ENCODE peak calls at places on chromosomes 11 and 22, in six cellular contexts. L is GM12878, G is endothelial cell of umbilical vein, S is A549, P is K562, H is HepG2. B is an unnamed sample.

GRCh38 chr11:13008625-13009475 is at the start of gene RASSF10:
- DNase-seq in S (peak; percentile 96), P (no peak), H (no peak), L (no peak), G (peak; percentile 20), B (no peak)

GRCh38 chr11:83464181-83464580 is 178.0 kb upstream of the CCDC90B start:
- DNase-seq in P (no peak), G (no peak), S (no peak), H (no peak), L (no peak), B (no peak)

GRCh38 chr22:49243335-49243734 is 584.3 kb downstream of the BRD1 start:
- DNase-seq in S (no peak), P (no peak), L (no peak), G (no peak), H (no peak), B (no peak)

GRCh38 chr11:82892611-82893169 is 7.5 kb downstream of the PRCP start:
- DNase-seq in P (no peak), H (no peak), G (no peak), S (no peak), L (no peak), B (no peak)

GRCh38 chr22:50417544-50417943 is 57.3 kb downstream of the SBF1 start:
- DNase-seq in S (no peak), L (no peak), G (no peak), P (no peak), H (no peak), B (no peak)

GRCh38 chr11:12003815-12004214 is 4.6 kb downstream of the DKK3 start:
- DNase-seq in L (no peak), S (no peak), G (no peak), P (no peak), H (no peak), B (no peak)

GRCh38 chr11:96781082-96781481 is 391.3 kb downstream of the JRKL start:
- DNase-seq in S (no peak), L (no peak), P (no peak), H (no peak), G (peak; percentile 16), B (no peak)

GRCh38 chr11:74024630-74025029 is 15.7 kb upstream of the UCP3 start:
- DNase-seq in H (no peak), G (peak; percentile 53), L (no peak), S (no peak), P (peak; percentile 66), B (no peak)

GRCh38 chr11:20397281-20397680 is 9.8 kb downstream of the PRMT3 start:
- DNase-seq in L (no peak), P (peak; percentile 24), G (peak; percentile 41), H (peak; percentile 35), S (peak; percentile 38), B (peak; percentile 69)

GRCh38 chr22:32177221-32177765 is 18.2 kb upstream of the C22orf42 start:
- DNase-seq in H (no peak), P (no peak), S (no peak), L (no peak), G (no peak), B (peak; percentile 20)
- TF ChIP-seq MYC in H (no peak), P (no peak), S (no peak), L (no peak), G (no peak), B (no peak)

GRCh38 chr11:46391186-46391577 is 394 bp downstream of the CHRM4 start:
- DNase-seq in L (no peak), G (no peak), S (no peak), P (no peak), H (no peak), B (no peak)

GRCh38 chr11:46391578-46392420 is at the start of gene CHRM4:
- DNase-seq in L (no peak), S (peak; percentile 80), G (peak; percentile 40), H (peak; percentile 24), P (peak; percentile 93), B (peak; percentile 67)

GRCh38 chr11:46393231-46393616 is 1.6 kb upstream of the CHRM4 start:
- DNase-seq in L (no peak), G (no peak), P (no peak), H (no peak), S (no peak), B (no peak)

GRCh38 chr11:46393759-46394158 is 2.2 kb upstream of the CHRM4 start:
- DNase-seq in L (no peak), S (no peak), P (no peak), H (no peak), G (no peak), B (no peak)

DNA sequence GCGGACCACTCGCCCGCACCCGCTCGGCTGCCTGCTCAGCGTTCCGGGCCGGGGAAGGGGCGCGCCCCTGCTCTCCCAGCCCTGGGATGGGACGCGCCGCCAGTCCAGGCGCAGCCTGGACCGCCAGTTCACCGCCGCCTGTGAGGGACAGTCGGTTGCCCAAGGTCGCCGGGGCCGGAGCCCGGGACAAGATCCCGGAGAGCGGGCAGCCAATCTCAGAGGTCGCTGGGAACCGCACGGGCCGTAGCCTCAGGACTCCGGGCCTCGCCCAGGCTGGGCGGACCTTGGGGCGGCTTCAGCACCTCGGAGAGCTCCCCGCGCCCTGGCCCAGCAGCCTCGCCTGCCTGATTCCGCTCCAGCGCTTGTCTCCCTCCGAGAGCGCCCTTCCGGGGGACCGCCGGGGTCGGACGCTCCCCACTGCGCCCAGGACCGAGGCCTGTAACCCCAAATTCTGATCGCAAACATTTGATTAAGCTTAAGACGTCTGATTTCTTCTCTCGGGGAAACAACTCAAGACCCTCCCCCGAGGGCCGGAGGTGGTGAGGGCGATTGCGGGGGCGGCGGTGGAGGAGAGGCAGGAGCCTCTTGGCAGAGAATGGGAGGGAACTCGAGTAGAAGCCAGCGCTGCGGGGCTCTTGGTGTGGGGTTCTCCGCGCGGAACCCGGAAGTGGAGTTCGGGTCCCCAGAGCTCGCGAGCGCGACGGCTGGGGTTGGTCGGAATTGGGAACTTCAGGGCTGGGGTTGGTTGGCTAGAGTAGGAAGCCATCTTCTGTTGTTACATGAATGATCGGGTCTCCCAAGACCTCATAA is 1.1 kb upstream of the CHRM4 start:
- DNase-seq in H (peak; percentile 66), G (peak; percentile 71), L (no peak), P (peak; percentile 94), S (peak; percentile 87), B (peak; percentile 89)
- TF ChIP-seq MYC in H (peak; percentile 71), G (no peak), L (no peak), P (peak; percentile 55), S (no peak), B (no peak)

DNA sequence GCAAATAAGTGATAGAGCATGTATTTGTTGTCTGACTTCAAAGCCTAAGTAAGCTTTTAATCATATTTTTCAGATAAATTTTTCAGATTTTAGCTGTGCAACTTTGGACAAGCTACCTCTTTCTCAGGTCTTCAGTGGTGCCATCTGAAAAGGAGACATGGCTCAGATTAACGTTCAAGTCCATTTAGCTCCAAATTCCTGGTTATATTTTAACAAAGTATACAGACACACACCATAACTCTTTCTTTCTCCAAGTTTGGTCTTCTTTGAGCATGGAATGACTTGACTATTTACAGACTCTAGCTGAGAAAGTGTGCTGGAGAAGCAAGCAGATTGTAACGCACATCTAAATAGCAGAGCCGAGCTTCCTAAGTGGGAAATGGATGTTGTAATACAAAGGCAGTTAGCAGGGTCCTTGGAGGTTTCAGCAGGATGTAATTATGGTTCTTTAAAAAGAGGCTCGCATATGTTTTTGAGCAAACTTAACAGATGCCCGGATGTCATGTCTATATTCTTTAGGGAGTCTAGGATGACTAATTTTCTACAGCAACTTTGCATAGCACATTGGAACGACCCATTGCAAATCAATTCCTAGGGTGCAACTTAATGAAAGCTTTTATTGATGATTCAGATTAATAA is 128.1 kb upstream of the E2F8 start:
- DNase-seq in L (no peak), G (peak; percentile 45), H (no peak), P (no peak), S (no peak), B (peak; percentile 91)
- TF ChIP-seq MYC in L (no peak), G (no peak), H (no peak), P (no peak), S (no peak), B (peak; percentile 20)

GRCh38 chr22:40855960-40856512 is 403 bp downstream of the ST13 start:
- DNase-seq in G (peak; percentile 70), P (peak; percentile 16), S (no peak), L (no peak), H (no peak), B (peak; percentile 50)

GRCh38 chr22:40853961-40854360 is 2.5 kb downstream of the ST13 start:
- DNase-seq in P (peak; percentile 7), L (no peak), G (peak; percentile 2), S (no peak), H (no peak), B (peak; percentile 23)

GRCh38 chr22:40856513-40857308 is at the start of the genes ST13 and XPNPEP3:
- DNase-seq in H (peak; percentile 92), L (peak; percentile 82), P (peak; percentile 87), S (peak; percentile 50), G (peak; percentile 95), B (peak; percentile 96)

GRCh38 chr22:40855104-40855959 is 1.1 kb downstream of the ST13 start:
- DNase-seq in P (no peak), H (no peak), G (no peak), L (no peak), S (no peak), B (peak; percentile 60)

GRCh38 chr22:40853330-40853729 is 3.1 kb downstream of the ST13 start:
- DNase-seq in P (no peak), S (no peak), H (no peak), G (no peak), L (no peak), B (no peak)
- TF ChIP-seq MYC in P (no peak), S (no peak), H (no peak), G (no peak), L (no peak), B (no peak)

GRCh38 chr11:102596578-102596977 is 28.6 kb downstream of the MMP20 start:
- DNase-seq in L (no peak), S (no peak), H (peak; percentile 33), G (no peak), P (no peak), B (no peak)

GRCh38 chr11:102600666-102601065 is 24.5 kb downstream of the MMP20 start:
- DNase-seq in G (no peak), S (peak; percentile 4), L (no peak), H (peak; percentile 36), P (no peak), B (no peak)

GRCh38 chr11:102603091-102603490 is 22.0 kb downstream of the MMP20 start:
- DNase-seq in L (no peak), G (no peak), S (no peak), P (no peak), H (peak; percentile 98), B (no peak)

GRCh38 chr11:102598272-102598671 is 26.9 kb downstream of the MMP20 start:
- DNase-seq in P (no peak), S (no peak), H (no peak), L (no peak), G (no peak), B (no peak)

DNA sequence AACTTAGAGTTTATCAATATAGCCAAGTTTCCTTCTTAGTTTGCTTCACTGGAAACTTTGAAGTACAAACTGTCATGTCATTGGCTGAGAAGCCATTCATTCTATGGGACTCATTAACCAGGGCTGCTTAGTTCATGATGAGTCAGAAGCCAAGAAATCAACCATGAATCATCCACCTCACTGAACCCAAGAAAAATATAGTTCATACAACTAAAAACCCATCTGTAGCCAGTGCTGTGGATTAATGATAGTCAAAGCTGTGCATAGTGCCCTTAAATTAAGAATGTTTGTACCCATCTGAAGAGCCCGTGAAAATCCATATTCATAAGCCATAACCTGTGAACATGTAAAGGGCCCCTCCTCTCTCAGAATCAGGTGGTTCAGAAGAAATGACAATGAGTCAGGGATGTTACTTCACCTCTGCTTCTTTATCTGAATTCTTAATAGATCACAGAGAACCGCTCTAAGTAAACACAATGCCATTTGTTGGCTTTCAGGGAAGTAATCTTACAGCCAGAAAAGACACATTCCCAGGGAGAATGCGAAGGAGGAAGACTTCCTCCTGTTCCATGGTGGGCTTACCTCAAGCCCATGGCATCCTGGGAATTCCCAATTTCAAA is 25.4 kb downstream of the MMP20 start:
- DNase-seq in L (no peak), S (peak; percentile 62), P (peak; percentile 5), G (peak; percentile 94), H (peak; percentile 89), B (peak; percentile 73)
- TF ChIP-seq MYC in L (no peak), S (no peak), P (no peak), G (no peak), H (no peak), B (no peak)